ENCODE peak calls at places on chromosomes 12 and 14, in nine cellular contexts. X is CD8-positive, alpha-beta T cell; L is RWPE1; Z is GM23338; E is T-helper 2 cell; B is mucosa of gallbladder; R is Peyer's patch; S is OCI-LY7; H is GM10248. J is an unnamed sample.

GRCh38 chr14:68692916-68693771 is 99.7 kb downstream of the ZFP36L1 start:
- DNase-seq in X (no peak), L (no peak), Z (no peak), E (no peak), B (no peak), R (no peak), S (no peak), H (no peak), J (no peak)

GRCh38 chr12:62724947-62725447 is 210.0 kb downstream of the PPM1H start:
- DNase-seq in X (no peak), L (peak), Z (peak), E (no peak), B (peak), R (no peak), S (no peak), H (no peak), J (peak)

GRCh38 chr14:30034049-30034635 is 106.5 kb upstream of the PRKD1 start:
- DNase-seq in X (no peak), L (no peak), Z (peak), E (no peak), B (no peak), R (no peak), S (no peak), H (no peak), J (no peak)

GRCh38 chr12:128079476-128079875 is 187.5 kb upstream of the TMEM132C start:
- DNase-seq in X (no peak), L (no peak), Z (no peak), E (no peak), B (no peak), R (no peak), S (no peak), H (no peak), J (no peak)

GRCh38 chr12:24118675-24119074 is 169.2 kb upstream of the SOX5 start:
- DNase-seq in X (no peak), L (no peak), Z (no peak), E (no peak), B (no peak), R (no peak), S (no peak), H (no peak), J (no peak)

GRCh38 chr14:92724516-92725340 is 23.7 kb downstream of the LGMN start:
- DNase-seq in X (no peak), L (no peak), Z (no peak), E (no peak), B (peak), R (no peak), S (no peak), H (no peak), J (no peak)

GRCh38 chr12:65524666-65525065 is 246.2 kb downstream of the MSRB3 start:
- DNase-seq in X (no peak), L (no peak), Z (no peak), E (no peak), B (no peak), R (no peak), S (no peak), H (no peak), J (peak)

GRCh38 chr14:23361320-23361719 is 3.7 kb downstream of the EFS start:
- DNase-seq in X (no peak), L (no peak), Z (no peak), E (no peak), B (no peak), R (no peak), S (no peak), H (no peak), J (no peak)

GRCh38 chr14:94390372-94391086 is 2.1 kb upstream of the SERPINA1 start:
- DNase-seq in X (no peak), L (no peak), Z (peak), E (no peak), B (peak), R (no peak), S (no peak), H (no peak), J (no peak)

GRCh38 chr12:86261142-86261541 is 5.0 kb upstream of the MGAT4C start:
- DNase-seq in X (no peak), L (peak), Z (no peak), E (no peak), B (no peak), R (no peak), S (no peak), H (no peak), J (no peak)

GRCh38 chr12:49893753-49894752 is 9.6 kb downstream of the FAIM2 start:
- DNase-seq in X (no peak), L (peak), Z (no peak), E (no peak), B (peak), R (no peak), S (peak), H (no peak), J (peak)

GRCh38 chr14:53517276-53517960 is 364.3 kb upstream of the DDHD1 start:
- DNase-seq in X (no peak), L (no peak), Z (no peak), E (no peak), B (no peak), R (no peak), S (no peak), H (no peak), J (no peak)

GRCh38 chr14:89477391-89477790 is 60.4 kb upstream of the FOXN3 start:
- DNase-seq in X (no peak), L (no peak), Z (no peak), E (no peak), B (no peak), R (no peak), S (no peak), H (no peak), J (no peak)

GRCh38 chr14:21326972-21327371 is 47.1 kb downstream of the RPGRIP1 start:
- DNase-seq in X (no peak), L (no peak), Z (peak), E (no peak), B (no peak), R (no peak), S (peak), H (no peak), J (no peak)

GRCh38 chr12:113850309-113851056 is 115.6 kb downstream of the RBM19 start:
- DNase-seq in X (no peak), L (no peak), Z (no peak), E (no peak), B (no peak), R (no peak), S (no peak), H (no peak), J (no peak)

GRCh38 chr12:120944645-120945217 is 33.6 kb upstream of the HNF1A start:
- DNase-seq in X (peak), L (peak), Z (peak), E (peak), B (peak), R (peak), S (peak), H (peak), J (peak)

GRCh38 chr12:64029013-64029857 is 184.7 kb downstream of the SRGAP1 start:
- DNase-seq in X (no peak), L (no peak), Z (no peak), E (no peak), B (no peak), R (no peak), S (no peak), H (no peak), J (no peak)

GRCh38 chr12:85466906-85467305 is 186.9 kb downstream of the ALX1 start:
- DNase-seq in X (no peak), L (no peak), Z (no peak), E (no peak), B (no peak), R (no peak), S (no peak), H (no peak), J (no peak)

GRCh38 chr12:56768424-56768823 is 5.3 kb downstream of the HSD17B6 start:
- DNase-seq in X (no peak), L (no peak), Z (no peak), E (no peak), B (no peak), R (no peak), S (no peak), H (no peak), J (no peak)

GRCh38 chr14:61360796-61361526 is 39.6 kb downstream of the PRKCH start:
- DNase-seq in X (no peak), L (no peak), Z (no peak), E (no peak), B (no peak), R (no peak), S (no peak), H (no peak), J (no peak)

GRCh38 chr14:26622611-26623010 is 24.8 kb upstream of the NOVA1 start:
- DNase-seq in X (no peak), L (no peak), Z (no peak), E (no peak), B (no peak), R (no peak), S (no peak), H (no peak), J (no peak)

GRCh38 chr12:11658796-11659195 is 9.3 kb downstream of the ETV6 start:
- DNase-seq in X (no peak), L (no peak), Z (no peak), E (no peak), B (no peak), R (no peak), S (no peak), H (no peak), J (no peak)

GRCh38 chr12:118607831-118608230 is 231.5 kb downstream of the SUDS3 start:
- DNase-seq in X (no peak), L (no peak), Z (no peak), E (no peak), B (no peak), R (no peak), S (no peak), H (no peak), J (no peak)

GRCh38 chr14:48086516-48086915 is 411.1 kb upstream of the MDGA2 start:
- DNase-seq in X (no peak), L (no peak), Z (no peak), E (no peak), B (no peak), R (no peak), S (no peak), H (no peak), J (no peak)

GRCh38 chr12:115174928-115175327 is 491.0 kb upstream of the TBX3 start:
- DNase-seq in X (no peak), L (no peak), Z (no peak), E (no peak), B (peak), R (no peak), S (no peak), H (no peak), J (no peak)

GRCh38 chr14:104130974-104131651 is 7.3 kb upstream of the KIF26A start:
- DNase-seq in X (no peak), L (peak), Z (peak), E (no peak), B (peak), R (no peak), S (peak), H (peak), J (peak)

GRCh38 chr12:7190268-7191055 is 976 bp downstream of the PEX5 start:
- DNase-seq in X (peak), L (peak), Z (peak), E (no peak), B (no peak), R (no peak), S (peak), H (no peak), J (no peak)

GRCh38 chr12:104953323-104953722 is 4.8 kb downstream of the SLC41A2 start:
- DNase-seq in X (no peak), L (no peak), Z (no peak), E (no peak), B (peak), R (no peak), S (no peak), H (no peak), J (peak)

GRCh38 chr12:117188961-117189724 is 1.1 kb downstream of the FBXO21 start:
- DNase-seq in X (no peak), L (peak), Z (peak), E (no peak), B (peak), R (no peak), S (no peak), H (no peak), J (peak)

GRCh38 chr12:129605666-129606065 is 298.2 kb downstream of the TMEM132D start:
- DNase-seq in X (no peak), L (no peak), Z (no peak), E (no peak), B (no peak), R (no peak), S (no peak), H (no peak), J (no peak)

GRCh38 chr14:104588066-104588857 is 8.7 kb downstream of the C14orf180 start:
- DNase-seq in X (no peak), L (no peak), Z (peak), E (no peak), B (no peak), R (no peak), S (no peak), H (no peak), J (no peak)

GRCh38 chr12:77372026-77372425 is 306.7 kb upstream of the E2F7 start:
- DNase-seq in X (no peak), L (no peak), Z (no peak), E (no peak), B (no peak), R (no peak), S (no peak), H (no peak), J (no peak)

GRCh38 chr12:31589896-31590729 is 823 bp downstream of the DENND5B start:
- DNase-seq in X (peak), L (peak), Z (peak), E (no peak), B (peak), R (peak), S (peak), H (peak), J (peak)

GRCh38 chr14:72644038-72644437 is 249.9 kb downstream of the DPF3 start:
- DNase-seq in X (no peak), L (no peak), Z (no peak), E (no peak), B (no peak), R (no peak), S (no peak), H (no peak), J (no peak)

GRCh38 chr14:53295985-53296582 is 143.0 kb upstream of the DDHD1 start:
- DNase-seq in X (no peak), L (peak), Z (peak), E (no peak), B (no peak), R (no peak), S (peak), H (peak), J (peak)

GRCh38 chr14:23002592-23002991 is 7.4 kb downstream of the C14orf93 start:
- DNase-seq in X (no peak), L (no peak), Z (no peak), E (no peak), B (no peak), R (no peak), S (no peak), H (no peak), J (no peak)

J was measured in endothelial cell of umbilical vein.